ENCODE peak calls at places on chromosomes 3 and 15, in five cellular contexts. D is stimulated activated CD8-positive, alpha-beta memory T cell treated with anti-CD3 and anti-CD28 coated beads, Interleukin-7, amount 100 ng/mL, for 1 hour; G is SW 1271; X is astrocyte of the hippocampus; O is fibroblast of pulmonary artery. P is an unnamed sample.

GRCh38 chr3:119898478-119899177 is 116.7 kb downstream of the NR1I2 start:
- DNase-seq in D (no peak), O (no peak), X (no peak), G (no peak), P (no peak)

GRCh38 chr15:31280037-31280830 is 46.4 kb upstream of the KLF13 start:
- DNase-seq in O (no peak), X (peak; percentile 32), G (no peak), D (no peak), P (peak; percentile 44)

GRCh38 chr3:120129718-120130117 is 35.5 kb upstream of the GSK3B start:
- DNase-seq in D (no peak), G (no peak), X (no peak), O (no peak), P (no peak)

GRCh38 chr3:149936812-149937230 is 33.9 kb downstream of the PFN2 start:
- DNase-seq in O (peak; percentile 74), X (peak; percentile 78), G (no peak), D (no peak), P (peak; percentile 38)

GRCh38 chr3:13829311-13829710 is 50.6 kb downstream of the WNT7A start:
- DNase-seq in X (no peak), O (no peak), D (no peak), G (no peak), P (no peak)

GRCh38 chr3:42755681-42756578 is 17.1 kb downstream of the CCDC13 start:
- DNase-seq in X (peak; percentile 42), G (no peak), O (peak; percentile 46), D (no peak), P (no peak)

GRCh38 chr15:39327005-39327725 is 253.7 kb upstream of the THBS1 start:
- DNase-seq in O (no peak), D (no peak), G (no peak), X (no peak), P (no peak)

GRCh38 chr3:128402319-128402718 is 64.4 kb downstream of the DNAJB8 start:
- DNase-seq in G (no peak), D (no peak), X (no peak), O (no peak), P (no peak)

GRCh38 chr3:14147063-14147435 is 22.2 kb downstream of the TMEM43 start:
- DNase-seq in X (no peak), G (no peak), D (no peak), O (no peak), P (no peak)

GRCh38 chr15:96693990-96694517 is 363.6 kb downstream of the NR2F2 start:
- DNase-seq in O (no peak), D (no peak), G (no peak), X (no peak), P (no peak)

GRCh38 chr3:12484983-12485327 is 675 bp downstream of the TSEN2 start:
- DNase-seq in O (no peak), G (no peak), X (no peak), D (no peak), P (no peak)

GRCh38 chr3:151788401-151788800 is 25.5 kb upstream of the AADAC start:
- DNase-seq in X (no peak), O (no peak), D (no peak), G (no peak), P (no peak)

GRCh38 chr15:89462198-89462912 is 34.0 kb downstream of the RHCG start:
- DNase-seq in G (no peak), O (peak; percentile 19), X (no peak), D (no peak), P (no peak)

GRCh38 chr15:73694419-73694818 is 10.2 kb downstream of the CD276 start:
- DNase-seq in O (no peak), G (no peak), D (no peak), X (no peak), P (no peak)

GRCh38 chr15:76935620-76936019 is 4.1 kb downstream of the RCN2 start:
- DNase-seq in X (no peak), D (no peak), O (no peak), G (no peak), P (no peak)

GRCh38 chr15:71294636-71295241 is 179.5 kb downstream of the THSD4 start:
- DNase-seq in O (peak; percentile 73), G (peak; percentile 85), X (peak; percentile 79), D (no peak), P (no peak)

GRCh38 chr3:64225695-64226499 is 631 bp upstream of the PRICKLE2 start:
- DNase-seq in O (no peak), G (no peak), X (no peak), D (no peak), P (no peak)

GRCh38 chr3:88123526-88123925 is 26.2 kb upstream of the C3orf38 start:
- DNase-seq in D (no peak), X (no peak), O (no peak), G (no peak), P (no peak)

GRCh38 chr15:22866066-22866465 is 27.6 kb downstream of the NIPA2 start:
- DNase-seq in G (no peak), X (peak; percentile 90), O (peak; percentile 34), D (no peak), P (no peak)

GRCh38 chr3:64561503-64561810 is 126.3 kb downstream of the ADAMTS9 start:
- DNase-seq in D (no peak), X (no peak), O (no peak), G (no peak), P (no peak)

GRCh38 chr3:160180581-160181216 is 44.5 kb upstream of the C3orf80 start:
- DNase-seq in O (peak; percentile 55), G (no peak), X (no peak), D (no peak), P (no peak)

P was measured in neural crest cell.